ENCODE peak calls at places on chromosomes 5 and 9, in five cellular contexts. L, R, B, N and H are unnamed samples.

GRCh38 chr9:71962328-71962727 is 50.9 kb downstream of the C9orf85 start:
- DNase-seq in B (no peak), R (peak), L (no peak), N (no peak), H (no peak)

GRCh38 chr5:123561230-123561629 is 49.3 kb downstream of the CSNK1G3 start:
- DNase-seq in B (no peak), L (no peak), N (no peak), R (no peak), H (no peak)

GRCh38 chr5:126023894-126024575 is 399.2 kb upstream of the GRAMD2B start:
- DNase-seq in B (no peak), R (peak), N (no peak), L (no peak), H (no peak)

GRCh38 chr5:54455413-54456157 is at the start of gene HSPB3:
- DNase-seq in R (peak), N (no peak), L (no peak), B (no peak), H (peak)

GRCh38 chr5:125695994-125696679 is 727.1 kb upstream of the GRAMD2B start:
- DNase-seq in N (no peak), L (no peak), R (peak), B (no peak), H (peak)

GRCh38 chr5:163948086-163948666 is 442.8 kb downstream of the MAT2B start:
- DNase-seq in R (no peak), B (no peak), N (no peak), L (no peak), H (no peak)

GRCh38 chr5:176529824-176530195 is 7.4 kb downstream of the RNF44 start:
- DNase-seq in R (no peak), L (no peak), N (no peak), B (no peak), H (no peak)

GRCh38 chr9:36136277-36136893 is at the start of gene GLIPR2:
- DNase-seq in B (peak), L (peak), R (peak), N (peak), H (peak)

GRCh38 chr5:141051526-141051876 is 327 bp downstream of the PCDHB1 start:
- DNase-seq in B (no peak), R (no peak), L (no peak), N (peak), H (peak)

GRCh38 chr5:35881758-35882157 is 25.1 kb downstream of the IL7R start:
- DNase-seq in N (no peak), R (no peak), B (no peak), L (no peak), H (no peak)

GRCh38 chr9:21160178-21160577 is 6.3 kb downstream of the IFNA21 start:
- DNase-seq in N (no peak), R (no peak), L (no peak), B (no peak), H (peak)

GRCh38 chr5:109516385-109516784 is 106.6 kb upstream of the PJA2 start:
- DNase-seq in L (no peak), B (no peak), N (no peak), R (peak), H (no peak)

GRCh38 chr5:138054863-138055558 is 22.1 kb upstream of the FAM13B start:
- DNase-seq in B (no peak), L (no peak), N (no peak), R (no peak), H (peak)

GRCh38 chr5:18141260-18141659 is 507.0 kb downstream of the TAF11L14 start:
- DNase-seq in R (no peak), B (no peak), N (no peak), L (no peak), H (no peak)

GRCh38 chr5:10518352-10518751 is 45.5 kb upstream of the ANKRD33B start:
- DNase-seq in R (peak), L (peak), N (no peak), B (no peak), H (peak)

GRCh38 chr9:138051586-138052321 is 174.2 kb downstream of the CACNA1B start:
- DNase-seq in L (no peak), B (no peak), R (no peak), N (no peak), H (no peak)

GRCh38 chr5:2254880-2255750 is 372.4 kb upstream of the IRX4 start:
- DNase-seq in R (no peak), N (no peak), L (no peak), B (no peak), H (no peak)

GRCh38 chr5:141182248-141182647 is at the start of gene PCDHB16:
- DNase-seq in N (peak), R (peak), B (no peak), L (no peak), H (peak)

GRCh38 chr5:145984072-145984471 is 47.7 kb downstream of the SH3RF2 start:
- DNase-seq in L (no peak), N (no peak), R (no peak), B (no peak), H (no peak)

GRCh38 chr5:58466939-58467338 is 7.1 kb upstream of the PLK2 start:
- DNase-seq in L (peak), B (no peak), N (no peak), R (peak), H (peak)

GRCh38 chr5:168908207-168908606 is 329.0 kb upstream of the PANK3 start:
- DNase-seq in L (peak), N (no peak), R (no peak), B (no peak), H (peak)

GRCh38 chr5:64628901-64629300 is 61.4 kb upstream of the SHISAL2B start:
- DNase-seq in B (no peak), L (no peak), R (no peak), N (no peak), H (no peak)

GRCh38 chr5:76104027-76104426 is 20.8 kb downstream of the SV2C start:
- DNase-seq in N (no peak), R (no peak), B (no peak), L (peak), H (peak)